ENCODE peak calls at places on chromosomes 6 and 20, in ten cellular contexts. S, E, J, O, W, M, R, Y, U and N are unnamed samples.

GRCh38 chr20:36700438-36700837 is 45.5 kb downstream of the NDRG3 start:
- DNase-seq in U (no peak), J (no peak), M (no peak), E (no peak), S (peak; percentile 33), O (peak; percentile 34), W (no peak), Y (no peak), R (no peak), N (no peak)

GRCh38 chr20:6699931-6700562 is 67.4 kb upstream of the BMP2 start:
- DNase-seq in U (no peak), E (no peak), Y (no peak), R (no peak), W (no peak), S (no peak), J (no peak), M (peak; percentile 52), O (no peak), N (no peak)

GRCh38 chr6:24935753-24936152 is at the start of gene RIPOR2:
- DNase-seq in R (peak; percentile 47), E (no peak), S (peak; percentile 87), O (peak; percentile 33), Y (peak; percentile 60), M (no peak), U (no peak), J (no peak), W (peak; percentile 81), N (no peak)

GRCh38 chr6:101539510-101540245 is 146.2 kb downstream of the GRIK2 start:
- DNase-seq in M (no peak), R (no peak), W (no peak), U (peak; percentile 25), S (no peak), J (no peak), Y (no peak), O (no peak), E (peak; percentile 32), N (peak; percentile 2)

GRCh38 chr20:6765469-6766058 is 1.9 kb upstream of the BMP2 start:
- DNase-seq in Y (no peak), U (peak; percentile 82), J (peak; percentile 34), M (peak; percentile 54), W (no peak), O (peak; percentile 22), R (no peak), S (peak; percentile 69), E (peak; percentile 59), N (no peak)

GRCh38 chr6:127119361-127120108 is 1.1 kb downstream of the RSPO3 start:
- DNase-seq in E (peak; percentile 8), U (no peak), M (peak; percentile 21), S (peak; percentile 40), Y (peak; percentile 81), J (no peak), R (no peak), W (no peak), O (peak; percentile 67), N (no peak)

GRCh38 chr6:75752365-75752764 is 3.3 kb downstream of the MYO6 start:
- DNase-seq in E (peak; percentile 75), S (no peak), U (no peak), M (peak; percentile 19), O (no peak), Y (no peak), J (no peak), R (no peak), W (no peak), N (no peak)

GRCh38 chr6:157775376-157775775 is 47.7 kb upstream of the SNX9 start:
- DNase-seq in Y (no peak), S (no peak), R (no peak), M (no peak), J (no peak), O (no peak), U (no peak), W (no peak), E (no peak), N (no peak)

GRCh38 chr6:157288575-157288974 is 34.7 kb downstream of the TMEM242 start:
- DNase-seq in M (no peak), U (no peak), E (no peak), S (no peak), W (no peak), Y (no peak), J (no peak), R (no peak), O (no peak), N (no peak)

GRCh38 chr6:52535711-52536423 is 41.0 kb downstream of the TRAM2 start:
- DNase-seq in W (no peak), U (no peak), J (no peak), M (peak; percentile 79), S (no peak), O (no peak), E (no peak), R (no peak), Y (no peak), N (no peak)

GRCh38 chr6:160116411-160116810 is 5.2 kb upstream of the SLC22A1 start:
- DNase-seq in W (no peak), O (no peak), J (no peak), R (no peak), S (no peak), Y (no peak), U (no peak), E (no peak), M (no peak), N (no peak)

GRCh38 chr6:142885182-142885867 is 59.7 kb downstream of the HIVEP2 start:
- DNase-seq in Y (no peak), M (peak; percentile 76), W (peak; percentile 62), E (peak; percentile 99), S (peak; percentile 98), J (peak; percentile 90), O (peak; percentile 8), R (peak; percentile 15), U (peak; percentile 97), N (peak; percentile 100)

GRCh38 chr6:136552054-136552453 is 1.8 kb upstream of the MAP7 start:
- DNase-seq in U (no peak), M (no peak), J (no peak), R (no peak), Y (no peak), O (no peak), S (no peak), E (no peak), W (no peak), N (no peak)

GRCh38 chr6:75775219-75775618 is 26.2 kb downstream of the MYO6 start:
- DNase-seq in O (no peak), S (no peak), Y (no peak), J (no peak), M (no peak), W (no peak), U (peak; percentile 19), E (no peak), R (no peak), N (no peak)

GRCh38 chr6:131657630-131658111 is 20.6 kb downstream of the ENPP3 start:
- DNase-seq in W (no peak), O (no peak), J (peak; percentile 39), S (no peak), M (no peak), E (peak; percentile 41), Y (no peak), U (no peak), R (no peak), N (no peak)

GRCh38 chr20:49677777-49678758 is 35.6 kb downstream of the B4GALT5 start:
- DNase-seq in O (no peak), J (no peak), W (no peak), S (no peak), Y (no peak), R (no peak), E (no peak), U (no peak), M (no peak), N (no peak)
- H3K4me3 ChIP-seq in O (no peak overlapping the region), J (peak overlapping the region; percentile 3), W (no peak overlapping the region), S (no peak overlapping the region), Y (no peak overlapping the region), R (no peak overlapping the region), E (no peak overlapping the region), U (no peak overlapping the region), M (no peak overlapping the region), N (no peak overlapping the region)

GRCh38 chr20:21714297-21715192 is 9.1 kb downstream of the PAX1 start:
- DNase-seq in E (no peak), M (no peak), O (peak; percentile 79), J (no peak), U (no peak), W (no peak), R (no peak), S (peak; percentile 60), Y (peak; percentile 85), N (no peak)
- H3K27me3 ChIP-seq in E (peaks cover 46% of the 10 kb centered on the region), M (no peaks in the 10 kb centered on the region), O (peaks cover 90% of the 10 kb centered on the region), J (peaks cover 16% of the 10 kb centered on the region), U (peaks cover 7% of the 10 kb centered on the region), W (no peaks in the 10 kb centered on the region), R (peaks cover 93% of the 10 kb centered on the region), S (peaks cover 61% of the 10 kb centered on the region), Y (peaks cover 90% of the 10 kb centered on the region), N (peaks cover 41% of the 10 kb centered on the region)

DNA sequence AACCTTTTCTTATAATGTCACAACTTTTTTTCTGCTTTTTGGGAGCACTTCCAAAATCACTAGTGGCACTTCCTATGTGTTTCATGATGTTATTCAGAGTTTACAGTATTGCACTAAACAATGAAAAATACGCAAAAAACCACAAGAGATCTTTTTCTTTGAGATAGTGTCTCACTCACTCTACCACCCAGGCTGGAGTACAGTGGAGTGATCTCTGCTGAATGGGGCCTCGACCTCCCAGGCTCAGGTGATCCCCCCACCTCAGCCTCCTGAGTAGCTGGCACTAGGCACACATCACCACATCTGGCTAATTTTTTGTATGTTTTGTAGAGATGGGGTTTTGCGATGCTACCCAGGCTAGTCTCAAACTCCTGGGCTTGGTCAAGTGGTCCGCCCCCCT is 158.7 kb downstream of the COL21A1 start:
- DNase-seq in S (no peak), J (no peak), W (no peak), U (no peak), R (no peak), M (no peak), O (no peak), E (no peak), Y (no peak), N (no peak)
- H3K4me3 ChIP-seq in S (no peak overlapping the region), J (no peak overlapping the region), W (no peak overlapping the region), U (no peak overlapping the region), R (no peak overlapping the region), M (no peak overlapping the region), O (no peak overlapping the region), E (no peak overlapping the region), Y (no peak overlapping the region), N (no peak overlapping the region)

GRCh38 chr6:15401120-15401519 is 155.3 kb downstream of the JARID2 start:
- DNase-seq in J (no peak), O (no peak), Y (no peak), W (no peak), S (no peak), M (no peak), U (no peak), E (no peak), R (no peak), N (no peak)

GRCh38 chr6:15401769-15402250 is 155.9 kb downstream of the JARID2 start:
- DNase-seq in J (no peak), U (no peak), E (no peak), O (no peak), M (no peak), R (no peak), Y (no peak), S (no peak), W (no peak), N (no peak)

GRCh38 chr6:15400572-15401004 is 154.7 kb downstream of the JARID2 start:
- DNase-seq in S (peak; percentile 56), M (no peak), O (peak; percentile 60), W (no peak), Y (no peak), J (no peak), E (no peak), U (peak; percentile 48), R (peak; percentile 47), N (no peak)

GRCh38 chr6:15398657-15399287 is 152.9 kb downstream of the JARID2 start:
- DNase-seq in J (no peak), U (no peak), M (peak; percentile 76), R (no peak), Y (no peak), S (no peak), E (no peak), O (no peak), W (no peak), N (no peak)

GRCh38 chr6:15399651-15400470 is 154.0 kb downstream of the JARID2 start:
- DNase-seq in S (peak; percentile 72), J (peak; percentile 48), W (no peak), U (peak; percentile 92), M (no peak), O (peak; percentile 60), R (peak; percentile 60), E (no peak), Y (no peak), N (peak; percentile 28)
- H3K27me3 ChIP-seq in S (no peaks in the 10 kb centered on the region), J (no peaks in the 10 kb centered on the region), W (no peaks in the 10 kb centered on the region), U (no peaks in the 10 kb centered on the region), M (no peaks in the 10 kb centered on the region), O (no peaks in the 10 kb centered on the region), R (no peaks in the 10 kb centered on the region), E (no peaks in the 10 kb centered on the region), Y (no peaks in the 10 kb centered on the region), N (no peaks in the 10 kb centered on the region)